ENCODE peak calls at places on chromosomes 7 and 10, in six cellular contexts. Y is activated T-helper 17 cell treated with anti-CD3 and anti-CD28 coated beads, Interleukin-2, amount 50 U/mL, for 72 hours; N is left lung; L is activated CD8-positive, alpha-beta T cell treated with anti-CD3 and anti-CD28 coated beads for 36 hours; C is CD8-positive, alpha-beta T cell; Z is T-cell. Q is an unnamed sample.

GRCh38 chr10:10293431-10293830 is 724.2 kb upstream of the CELF2 start:
- ATAC-seq in L (no peak), C (no peak), Y (no peak), N (peak), Z (no peak), Q (no peak)

GRCh38 chr7:142553216-142553615 is 196.1 kb upstream of the PRSS1 start:
- ATAC-seq in N (no peak), Z (no peak), Y (no peak), L (no peak), C (no peak), Q (no peak)

GRCh38 chr7:68706291-68706690 is 892.0 kb upstream of the AUTS2 start:
- ATAC-seq in C (no peak), N (no peak), Z (no peak), Y (no peak), L (no peak), Q (no peak)

GRCh38 chr10:7417807-7418206 is 7.0 kb upstream of the SFMBT2 start:
- ATAC-seq in Z (no peak), Y (peak), L (peak), C (peak), N (no peak), Q (no peak)

GRCh38 chr7:121032645-121033460 is 44.3 kb downstream of the CPED1 start:
- ATAC-seq in C (no peak), Z (no peak), N (peak), L (no peak), Y (no peak), Q (no peak)

GRCh38 chr7:149824748-149825566 is 13.2 kb upstream of the ZNF862 start:
- ATAC-seq in Y (no peak), L (no peak), C (no peak), Z (no peak), N (no peak), Q (no peak)

GRCh38 chr7:85074016-85074415 is 112.8 kb downstream of the SEMA3D start:
- ATAC-seq in Y (no peak), C (no peak), Z (no peak), N (no peak), L (no peak), Q (no peak)

GRCh38 chr10:1591045-1591444 is 146.3 kb downstream of the ADARB2 start:
- ATAC-seq in N (no peak), C (no peak), Z (no peak), L (no peak), Y (no peak), Q (no peak)

GRCh38 chr10:82813856-82814255 is 938.9 kb downstream of the NRG3 start:
- ATAC-seq in C (no peak), Z (no peak), N (no peak), Y (no peak), L (no peak), Q (no peak)

GRCh38 chr7:108167460-108167859 is 37.3 kb upstream of the LAMB4 start:
- ATAC-seq in N (no peak), Y (no peak), C (no peak), L (no peak), Z (no peak), Q (no peak)

GRCh38 chr10:95795602-95796001 is 39.6 kb downstream of the ENTPD1 start:
- ATAC-seq in N (no peak), Y (no peak), Z (no peak), L (no peak), C (no peak), Q (no peak)

GRCh38 chr7:95012001-95012400 is 104.6 kb downstream of the PPP1R9A start:
- ATAC-seq in Z (no peak), N (no peak), Y (no peak), C (no peak), L (no peak), Q (no peak)

GRCh38 chr10:109280837-109281236 is 642.5 kb downstream of the XPNPEP1 start:
- ATAC-seq in C (no peak), L (no peak), N (no peak), Z (no peak), Y (no peak), Q (no peak)

GRCh38 chr7:130708001-130708400 is 21.7 kb upstream of the TSGA13 start:
- ATAC-seq in L (no peak), Y (no peak), N (no peak), Z (no peak), C (no peak), Q (no peak)

GRCh38 chr10:61967298-61967697 is 65.8 kb downstream of the ARID5B start:
- ATAC-seq in Y (no peak), C (no peak), N (no peak), Z (no peak), L (no peak), Q (no peak)

GRCh38 chr10:132812544-132812943 is 26.6 kb upstream of the NKX6-2 start:
- ATAC-seq in C (no peak), Y (no peak), N (no peak), Z (no peak), L (no peak), Q (no peak)

GRCh38 chr7:105036217-105037168 is 22.5 kb downstream of the KMT2E start:
- ATAC-seq in L (no peak), Y (peak), Z (no peak), N (no peak), C (no peak), Q (no peak)

GRCh38 chr10:69363666-69364065 is 53.1 kb downstream of the TACR2 start:
- ATAC-seq in C (no peak), Y (no peak), L (no peak), N (no peak), Z (no peak), Q (no peak)

GRCh38 chr10:822661-823367 is 108.7 kb downstream of the LARP4B start:
- ATAC-seq in Z (no peak), N (peak), C (no peak), L (no peak), Y (no peak), Q (no peak)

GRCh38 chr7:96304573-96304972 is 17.3 kb downstream of the SLC25A13 start:
- ATAC-seq in C (no peak), N (no peak), Y (no peak), L (no peak), Z (no peak), Q (no peak)

GRCh38 chr10:111131168-111131799 is 54.5 kb downstream of the ADRA2A start:
- ATAC-seq in C (no peak), Z (no peak), L (no peak), Y (no peak), N (no peak), Q (no peak)

GRCh38 chr7:107355616-107356015 is 114.2 kb upstream of the GPR22 start:
- ATAC-seq in Y (no peak), N (no peak), Z (no peak), C (no peak), L (no peak), Q (no peak)

GRCh38 chr7:21898265-21898930 is 47.3 kb downstream of the CDCA7L start:
- ATAC-seq in L (peak), C (peak), Z (peak), N (peak), Y (peak), Q (peak)

GRCh38 chr7:80699030-80699638 is 60.7 kb downstream of the CD36 start:
- ATAC-seq in C (no peak), N (peak), Z (no peak), L (peak), Y (no peak), Q (no peak)

GRCh38 chr7:103524042-103524907 is 78.3 kb upstream of the SLC26A5 start:
- ATAC-seq in L (no peak), N (peak), Z (no peak), Y (no peak), C (no peak), Q (no peak)

GRCh38 chr10:119233821-119234220 is 26.4 kb downstream of the GRK5 start:
- ATAC-seq in C (no peak), L (no peak), Z (no peak), N (no peak), Y (no peak), Q (peak)

GRCh38 chr10:48506147-48506917 is 98.5 kb downstream of the ARHGAP22 start:
- ATAC-seq in Y (peak), L (no peak), C (no peak), Z (no peak), N (peak), Q (no peak)

GRCh38 chr10:103923502-103923901 is 5.5 kb upstream of the STN1 start:
- ATAC-seq in Z (no peak), Y (no peak), N (no peak), L (no peak), C (no peak), Q (peak)

Q was measured in gastroesophageal sphincter.